ENCODE peak calls at places on chromosomes 11 and 22, in ten cellular contexts. D, E, C, Q, A, S, K, T, J and P are unnamed samples.

GRCh38 chr11:74024630-74025029 is 15.7 kb upstream of the UCP3 start:
- DNase-seq in D (peak), E (no peak), C (peak), Q (peak), A (peak), S (peak), K (peak), T (no peak), J (no peak), P (peak)

GRCh38 chr11:44627911-44628729 is 62.7 kb downstream of the CD82 start:
- DNase-seq in D (no peak), E (peak), C (peak), Q (no peak), A (peak), S (peak), K (peak), T (no peak), J (no peak), P (no peak)

GRCh38 chr22:39732625-39733024 is 160.9 kb downstream of the ENTHD1 start:
- DNase-seq in D (no peak), E (no peak), C (no peak), Q (no peak), A (no peak), S (no peak), K (no peak), T (no peak), J (no peak), P (no peak)

GRCh38 chr11:130480166-130480565 is 31.7 kb downstream of the ADAMTS15 start:
- DNase-seq in D (peak), E (no peak), C (peak), Q (no peak), A (no peak), S (no peak), K (no peak), T (no peak), J (no peak), P (no peak)

GRCh38 chr11:75313457-75314272 is 37.8 kb downstream of the ARRB1 start:
- DNase-seq in D (no peak), E (no peak), C (peak), Q (no peak), A (no peak), S (peak), K (no peak), T (no peak), J (no peak), P (no peak)

GRCh38 chr11:6654281-6655019 is 1.2 kb downstream of the DCHS1 start:
- DNase-seq in D (no peak), E (no peak), C (no peak), Q (no peak), A (no peak), S (no peak), K (no peak), T (no peak), J (no peak), P (no peak)

GRCh38 chr11:11982975-11983374 is 25.5 kb downstream of the DKK3 start:
- DNase-seq in D (no peak), E (no peak), C (peak), Q (no peak), A (no peak), S (no peak), K (no peak), T (no peak), J (no peak), P (no peak)

GRCh38 chr22:25057013-25057881 is 104.7 kb downstream of the KIAA1671 start:
- DNase-seq in D (no peak), E (peak), C (peak), Q (no peak), A (peak), S (peak), K (peak), T (peak), J (peak), P (peak)